ENCODE peak calls at places on chromosome 15, in nine cellular contexts. X, W, P, Q, M, H, T, F and K are unnamed samples.

GRCh38 chr15:52710050-52710709 is 31.0 kb upstream of the ATOSA start:
- DNase-seq in W (no peak), F (no peak), M (no peak), Q (no peak), P (no peak), X (no peak), H (no peak), T (no peak), K (peak; percentile 13)

GRCh38 chr15:36432162-36432561 is 147.3 kb upstream of the CDIN1 start:
- DNase-seq in M (no peak), X (no peak), Q (no peak), F (no peak), P (peak; percentile 46), T (no peak), W (no peak), H (no peak), K (no peak)

GRCh38 chr15:48029656-48030055 is 91.1 kb upstream of the SLC24A5 start:
- DNase-seq in T (no peak), P (no peak), H (no peak), F (no peak), Q (no peak), X (no peak), W (no peak), M (no peak), K (no peak)

GRCh38 chr15:90599116-90599515 is 69.4 kb downstream of the CRTC3 start:
- DNase-seq in P (no peak), F (no peak), M (no peak), W (no peak), X (no peak), Q (no peak), H (no peak), T (no peak), K (no peak)

GRCh38 chr15:48954538-48954937 is 9.2 kb downstream of the SHC4 start:
- DNase-seq in H (no peak), W (peak; percentile 63), X (peak; percentile 17), M (no peak), Q (no peak), F (no peak), P (no peak), T (no peak), K (no peak)

GRCh38 chr15:74438696-74439316 is 5.0 kb upstream of the SEMA7A start:
- DNase-seq in P (peak; percentile 41), X (peak; percentile 85), F (peak; percentile 67), W (peak; percentile 82), H (peak; percentile 61), T (peak; percentile 68), Q (peak; percentile 68), M (peak; percentile 83), K (peak; percentile 84)

GRCh38 chr15:91116379-91117067 is 16.5 kb downstream of the SV2B start:
- DNase-seq in F (no peak), H (no peak), P (no peak), W (peak; percentile 21), T (no peak), X (peak; percentile 2), M (no peak), Q (no peak), K (peak; percentile 74)

GRCh38 chr15:55357774-55358173 is 38.8 kb downstream of the PIGB start:
- DNase-seq in Q (no peak), P (peak; percentile 20), F (no peak), W (peak; percentile 47), M (no peak), X (peak; percentile 15), H (no peak), T (no peak), K (no peak)

GRCh38 chr15:59931642-59932296 is 72.3 kb upstream of the FOXB1 start:
- DNase-seq in T (no peak), M (no peak), X (no peak), F (no peak), P (no peak), Q (no peak), W (no peak), H (no peak), K (no peak)

GRCh38 chr15:76340802-76341365 is 4.3 kb downstream of the ISL2 start:
- DNase-seq in P (no peak), Q (no peak), W (no peak), M (peak; percentile 56), T (no peak), F (no peak), H (no peak), X (no peak), K (peak; percentile 79)

GRCh38 chr15:41971893-41972340 is 440 bp downstream of the EHD4 start:
- DNase-seq in W (no peak), H (no peak), Q (peak; percentile 38), M (peak; percentile 57), X (no peak), P (no peak), T (peak; percentile 44), F (peak; percentile 13), K (peak; percentile 69)

GRCh38 chr15:92407343-92407742 is 13.7 kb downstream of the ST8SIA2 start:
- DNase-seq in H (no peak), X (no peak), F (no peak), Q (no peak), M (no peak), W (no peak), T (no peak), P (no peak), K (no peak)

GRCh38 chr15:79916424-79916823 is 19.6 kb upstream of the MTHFS start:
- DNase-seq in T (no peak), H (no peak), M (no peak), Q (no peak), F (no peak), X (no peak), P (no peak), W (no peak), K (no peak)

GRCh38 chr15:33179874-33180273 is 14.6 kb downstream of the FMN1 start:
- DNase-seq in W (no peak), P (no peak), F (no peak), X (no peak), Q (no peak), H (no peak), T (no peak), M (no peak), K (no peak)

GRCh38 chr15:39743611-39744010 is 39.0 kb downstream of the FSIP1 start:
- DNase-seq in M (no peak), W (no peak), T (no peak), F (no peak), H (no peak), X (no peak), Q (no peak), P (no peak), K (no peak)

DNA sequence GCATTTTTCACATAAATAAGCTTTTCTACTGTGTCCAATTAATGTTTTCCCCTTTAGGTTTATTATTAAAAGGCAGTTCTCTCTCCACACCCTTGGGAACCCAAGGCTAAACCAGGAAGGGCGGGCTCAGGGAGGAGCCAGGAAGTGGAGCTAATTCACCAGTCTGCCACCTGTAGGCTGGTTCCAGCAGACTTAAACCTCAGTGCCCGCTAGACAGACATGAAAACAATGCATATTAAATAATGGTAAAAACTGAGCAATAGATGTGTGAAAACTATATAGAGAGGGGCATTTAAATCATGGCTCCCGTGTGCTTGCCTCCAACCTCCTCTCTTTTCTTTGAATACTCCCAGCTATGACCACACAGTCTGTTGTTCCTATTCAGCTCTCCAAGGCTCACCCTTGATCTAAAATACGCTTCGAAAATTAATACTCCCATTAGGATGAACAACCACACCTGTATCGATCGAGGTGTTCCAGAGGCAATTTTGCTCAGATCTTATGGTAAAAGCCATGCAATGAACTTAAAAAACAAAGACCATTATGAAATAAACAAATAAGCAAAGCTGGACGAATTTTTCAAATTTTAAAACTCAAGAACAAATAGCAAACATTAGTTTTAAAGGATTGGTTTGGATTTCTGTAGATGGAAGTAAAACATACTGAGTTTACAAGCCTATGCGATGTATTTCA is 253.3 kb downstream of the TJP1 start:
- DNase-seq in W (no peak), T (no peak), F (peak; percentile 88), Q (no peak), X (peak; percentile 22), H (no peak), P (no peak), M (peak; percentile 32), K (no peak)
- TF ChIP-seq CTCF in W (no peak), T (peak; percentile 9), F (peak; percentile 54), Q (peak; percentile 40), X (peak; percentile 35), H (no peak), P (no peak), M (no peak), K (no peak)

GRCh38 chr15:65101891-65102708 is 12.9 kb downstream of the UBAP1L start:
- DNase-seq in T (no peak), F (no peak), W (no peak), P (no peak), H (no peak), Q (no peak), X (no peak), M (peak; percentile 62), K (no peak)
- TF ChIP-seq CTCF in T (no peak), F (no peak), W (no peak), P (no peak), H (no peak), Q (peak; percentile 5), X (no peak), M (peak; percentile 57), K (no peak)

DNA sequence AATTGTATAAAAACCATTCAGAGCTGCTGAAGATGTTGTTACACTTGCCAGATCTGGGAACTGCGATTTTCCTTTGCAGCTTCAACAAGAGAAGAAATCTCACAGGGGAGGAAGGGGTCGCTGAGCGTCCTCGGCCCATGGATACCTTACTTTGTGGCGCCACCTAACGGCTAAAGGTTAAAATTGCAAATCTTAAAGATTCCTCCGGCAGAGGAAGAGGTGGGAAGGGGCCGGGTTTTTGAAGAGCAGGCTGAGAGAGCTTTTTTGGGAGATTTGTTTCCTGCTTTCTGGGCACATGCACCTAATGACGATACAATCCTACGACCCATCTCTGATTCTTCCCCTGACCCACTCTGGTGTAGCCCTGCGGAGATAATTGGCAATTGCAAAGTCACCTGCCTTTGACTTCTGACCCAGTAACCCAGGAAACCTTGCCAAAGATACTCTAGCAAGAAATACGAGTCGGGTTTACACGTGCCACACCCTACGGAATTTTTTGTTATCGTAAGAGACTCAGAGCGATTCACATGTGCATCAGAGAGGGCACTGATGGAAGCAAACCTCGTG is 55.4 kb upstream of the CHRNA7 start:
- DNase-seq in W (peak; percentile 10), T (no peak), X (peak; percentile 28), F (peak; percentile 35), H (no peak), P (no peak), Q (no peak), M (peak; percentile 72), K (peak; percentile 41)
- TF ChIP-seq CTCF in W (peak; percentile 52), T (peak; percentile 67), X (peak; percentile 67), F (peak; percentile 92), H (peak; percentile 60), P (peak; percentile 44), Q (peak; percentile 67), M (peak; percentile 79), K (peak; percentile 59)

DNA sequence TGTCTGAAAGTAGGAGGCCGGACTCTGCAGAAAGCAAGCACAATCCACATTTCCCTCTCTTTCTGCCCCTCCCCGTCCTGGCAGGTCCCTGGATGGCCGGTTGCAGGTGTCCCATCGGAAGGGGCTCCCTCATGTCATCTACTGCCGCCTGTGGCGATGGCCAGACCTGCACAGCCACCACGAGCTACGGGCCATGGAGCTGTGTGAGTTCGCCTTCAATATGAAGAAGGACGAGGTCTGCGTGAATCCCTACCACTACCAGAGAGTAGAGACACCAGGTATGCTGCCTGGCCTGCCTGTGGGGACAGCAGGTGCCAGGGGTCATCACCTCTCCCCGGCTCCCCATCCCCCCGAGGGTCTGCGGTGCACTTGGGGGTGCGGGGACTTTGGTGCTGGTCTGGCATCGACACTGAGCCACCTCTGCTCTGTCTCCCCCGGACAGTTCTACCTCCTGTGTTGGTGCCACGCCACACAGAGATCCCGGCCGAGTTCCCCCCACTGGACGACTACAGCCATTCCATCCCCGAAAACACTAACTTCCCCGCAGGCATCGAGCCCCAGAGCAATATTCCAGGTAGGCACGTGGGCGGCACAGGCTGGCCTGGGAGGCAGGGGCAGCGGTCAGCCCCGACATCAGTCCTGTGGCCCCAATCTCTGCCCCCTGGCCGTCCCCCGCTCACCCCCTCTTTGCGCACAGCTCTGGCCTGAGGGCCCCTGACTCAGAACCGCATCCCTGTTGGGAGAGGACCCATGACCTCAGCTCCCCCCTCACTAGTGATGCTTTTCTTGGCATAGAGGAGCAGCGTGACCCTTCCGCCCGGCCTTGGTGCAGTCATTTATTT is 89.4 kb downstream of the AAGAB start:
- DNase-seq in M (no peak), X (peak; percentile 87), W (peak; percentile 88), H (no peak), Q (peak; percentile 56), F (no peak), T (peak; percentile 66), P (no peak), K (no peak)
- TF ChIP-seq CTCF in M (no peak), X (peak; percentile 21), W (no peak), H (no peak), Q (no peak), F (no peak), T (no peak), P (no peak), K (no peak)